ENCODE peak calls at places on chromosome 21, in six cellular contexts. Y is K562, K is HepG2, W is H1, U is GM12891, O is GM12878. P is an unnamed sample.

GRCh38 chr21:34897828-34898227 is 151.3 kb downstream of the RUNX1 start:
- DNase-seq in Y (peak), K (no peak), W (no peak), U (no peak), O (no peak), P (no peak)

GRCh38 chr21:34845521-34846213 is 176.9 kb downstream of the CLIC6 start:
- DNase-seq in Y (no peak), K (no peak), W (no peak), U (peak), O (peak), P (peak)

GRCh38 chr21:36478207-36478701 is 1.7 kb downstream of the CLDN14 start:
- DNase-seq in Y (no peak), K (no peak), W (no peak), U (no peak), O (no peak), P (no peak)

GRCh38 chr21:34593423-34593822 is 21.5 kb downstream of the RCAN1 start:
- DNase-seq in Y (no peak), K (no peak), W (no peak), U (no peak), O (no peak), P (no peak)

GRCh38 chr21:36065497-36066036 is 4.3 kb upstream of the CBR1 start:
- DNase-seq in Y (peak), K (peak), W (no peak), U (no peak), O (no peak), P (no peak)

GRCh38 chr21:18153063-18153462 is 91.6 kb upstream of the CHODL start:
- DNase-seq in Y (no peak), K (no peak), W (no peak), U (no peak), O (no peak), P (no peak)

GRCh38 chr21:20086508-20086907 is 911.7 kb upstream of the NCAM2 start:
- DNase-seq in Y (peak), K (no peak), W (no peak), U (no peak), O (no peak), P (no peak)

GRCh38 chr21:44448651-44449131 is 6.6 kb upstream of the LRRC3 start:
- DNase-seq in Y (no peak), K (peak), W (no peak), U (no peak), O (no peak), P (no peak)

GRCh38 chr21:35791541-35792335 is 268.6 kb downstream of the SETD4 start:
- DNase-seq in Y (no peak), K (no peak), W (no peak), U (no peak), O (no peak), P (no peak)

GRCh38 chr21:17461014-17461413 is 51.8 kb upstream of the CXADR start:
- DNase-seq in Y (no peak), K (no peak), W (no peak), U (no peak), O (no peak), P (no peak)

GRCh38 chr21:31041295-31042079 is 3.2 kb upstream of the KRTAP19-8 start:
- DNase-seq in Y (no peak), K (no peak), W (no peak), U (no peak), O (no peak), P (no peak)

GRCh38 chr21:34996304-34997081 is 52.6 kb downstream of the RUNX1 start:
- DNase-seq in Y (peak), K (no peak), W (no peak), U (no peak), O (no peak), P (no peak)

GRCh38 chr21:35426897-35427296 is 377.8 kb upstream of the RUNX1 start:
- DNase-seq in Y (no peak), K (no peak), W (no peak), U (no peak), O (no peak), P (no peak)

GRCh38 chr21:25639922-25640670 is 1.0 kb downstream of the JAM2 start:
- DNase-seq in Y (no peak), K (no peak), W (no peak), U (no peak), O (no peak), P (peak)

GRCh38 chr21:43825936-43826622 is 36.7 kb downstream of the RRP1 start:
- DNase-seq in Y (no peak), K (peak), W (no peak), U (peak), O (no peak), P (no peak)

GRCh38 chr21:18661842-18662241 is 258.3 kb upstream of the TMPRSS15 start:
- DNase-seq in Y (no peak), K (no peak), W (no peak), U (no peak), O (no peak), P (no peak)

GRCh38 chr21:35512321-35512720 is 463.2 kb upstream of the RUNX1 start:
- DNase-seq in Y (no peak), K (no peak), W (no peak), U (no peak), O (no peak), P (no peak)

GRCh38 chr21:26790289-26790688 is 54.9 kb downstream of the ADAMTS1 start:
- DNase-seq in Y (no peak), K (no peak), W (no peak), U (no peak), O (no peak), P (no peak)

GRCh38 chr21:26784974-26785373 is 60.2 kb downstream of the ADAMTS1 start:
- DNase-seq in Y (no peak), K (no peak), W (no peak), U (no peak), O (no peak), P (no peak)

GRCh38 chr21:26783801-26784200 is 61.4 kb downstream of the ADAMTS1 start:
- DNase-seq in Y (no peak), K (no peak), W (no peak), U (no peak), O (no peak), P (no peak)

DNA sequence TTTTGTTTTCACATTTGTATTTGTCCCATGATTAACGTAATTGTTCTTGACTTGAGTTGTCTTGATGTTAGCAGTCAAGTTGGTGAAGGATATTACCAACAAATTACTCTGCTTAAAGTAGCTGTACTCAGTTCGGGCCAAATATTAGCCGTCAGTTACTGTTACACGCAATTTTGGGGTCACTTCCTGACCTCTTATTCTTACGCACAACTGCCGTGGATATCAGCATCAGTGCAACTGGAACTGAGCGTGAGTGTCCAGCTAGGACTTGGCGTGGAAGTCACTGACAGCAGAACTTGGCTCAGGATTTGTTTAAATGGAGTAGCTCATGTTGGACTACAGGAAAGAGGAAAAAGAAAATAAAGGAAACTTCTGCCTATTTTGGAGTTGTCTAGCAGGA is 56.4 kb downstream of the ADAMTS1 start:
- DNase-seq in Y (no peak), K (no peak), W (no peak), U (no peak), O (no peak), P (no peak)
- TF ChIP-seq POLR2AphosphoS5 in Y (no peak), K (no peak), W (no peak), U (no peak), O (no peak), P (no peak)

GRCh38 chr21:15063081-15063820 is 1.5 kb downstream of the NRIP1 start:
- DNase-seq in Y (peak), K (peak), W (no peak), U (no peak), O (no peak), P (no peak)

GRCh38 chr21:15064576-15065380 is at the start of gene NRIP1:
- DNase-seq in Y (peak), K (peak), W (no peak), U (peak), O (no peak), P (peak)

GRCh38 chr21:15066231-15066577 is 1.4 kb upstream of the NRIP1 start:
- DNase-seq in Y (no peak), K (no peak), W (no peak), U (no peak), O (no peak), P (no peak)

GRCh38 chr21:15063821-15064575 is 802 bp downstream of the NRIP1 start:
- DNase-seq in Y (peak), K (no peak), W (no peak), U (no peak), O (no peak), P (no peak)

DNA sequence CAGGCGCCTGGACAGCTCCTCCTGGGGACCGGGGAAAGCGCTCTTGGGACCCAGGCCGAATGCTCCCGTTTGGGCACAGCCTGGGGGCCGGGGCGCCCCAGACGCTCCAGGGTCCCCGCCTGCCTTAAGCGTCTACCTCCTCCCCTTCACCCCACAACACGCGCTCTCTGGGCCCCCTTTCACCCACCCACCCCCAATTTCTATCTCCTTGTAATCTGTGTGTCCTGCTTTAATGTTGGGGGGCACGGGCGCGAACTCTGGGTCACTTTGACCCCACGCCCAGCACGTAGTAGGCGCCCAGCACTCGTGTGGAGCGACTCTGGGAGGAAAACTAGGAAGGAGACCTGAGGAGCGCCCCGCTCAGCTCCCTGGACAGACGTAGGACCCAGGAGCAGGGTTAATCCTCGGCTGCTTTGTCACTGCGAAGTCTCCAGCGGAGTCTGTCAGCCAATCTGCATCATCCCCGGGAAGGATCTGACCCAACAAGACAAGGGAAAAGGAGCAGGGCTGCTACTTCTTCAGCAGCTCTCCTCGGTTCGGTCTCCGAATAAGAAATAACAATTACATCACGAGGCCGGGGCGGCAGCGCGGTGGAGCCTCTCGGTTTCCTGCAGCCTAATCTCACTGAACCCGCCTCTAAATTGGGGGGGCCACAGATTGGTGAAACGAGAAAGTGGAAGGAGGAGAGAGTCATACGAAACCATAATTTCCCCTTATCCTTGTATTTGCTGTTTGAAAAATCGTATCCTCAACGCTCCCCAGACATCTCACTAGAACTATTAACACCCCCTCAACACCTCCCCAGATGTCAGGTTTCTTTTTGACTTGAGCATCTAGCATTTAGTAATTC is 806 bp upstream of the NRIP1 start:
- DNase-seq in Y (peak), K (peak), W (no peak), U (no peak), O (no peak), P (no peak)
- TF ChIP-seq POLR2A in Y (peak), K (peak), W (no peak), U (peak), O (peak), P (no peak)

DNA sequence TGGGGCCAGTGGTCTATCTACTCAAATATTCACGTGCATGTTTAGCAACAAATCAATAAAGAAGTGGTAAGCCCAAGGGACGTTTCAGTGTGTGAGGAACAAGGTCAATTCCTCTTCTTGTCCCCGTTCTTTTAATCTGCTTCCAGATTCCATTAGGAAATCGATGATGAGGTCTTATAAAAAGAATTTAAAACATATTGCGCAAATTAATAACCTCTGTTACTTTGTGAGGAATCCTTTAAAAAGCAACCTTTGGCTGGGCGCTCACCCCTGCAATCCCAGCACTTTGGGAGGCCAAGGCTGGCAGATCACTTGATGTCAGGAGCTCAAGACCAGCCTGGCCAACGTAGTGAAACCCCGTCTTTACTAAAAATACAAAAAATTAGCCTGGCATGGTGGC is 113.0 kb upstream of the TMPRSS2 start:
- DNase-seq in Y (no peak), K (no peak), W (no peak), U (no peak), O (no peak), P (no peak)
- TF ChIP-seq TAF1 in Y (no peak), K (no peak), W (no peak), U (no peak), O (no peak), P (no peak)

GRCh38 chr21:42640486-42640885 is 12.9 kb upstream of the PDE9A start:
- DNase-seq in Y (no peak), K (no peak), W (no peak), U (no peak), O (no peak), P (no peak)
- TF ChIP-seq POLR2AphosphoS5 in Y (no peak), K (no peak), W (no peak), U (no peak), O (no peak), P (no peak)

GRCh38 chr21:15730484-15731242 is 881 bp downstream of the USP25 start:
- DNase-seq in Y (no peak), K (no peak), W (no peak), U (no peak), O (no peak), P (peak)

GRCh38 chr21:15729346-15729673 is 472 bp upstream of the USP25 start:
- DNase-seq in Y (no peak), K (no peak), W (no peak), U (no peak), O (no peak), P (no peak)

GRCh38 chr21:15731243-15731613 is 1.4 kb downstream of the USP25 start:
- DNase-seq in Y (peak), K (peak), W (no peak), U (no peak), O (no peak), P (no peak)

GRCh38 chr21:15728046-15728445 is 1.7 kb upstream of the USP25 start:
- DNase-seq in Y (no peak), K (no peak), W (no peak), U (no peak), O (no peak), P (no peak)

GRCh38 chr21:15729674-15730483 is at the start of gene USP25:
- DNase-seq in Y (peak), K (peak), W (peak), U (peak), O (peak), P (peak)
- TF ChIP-seq POLR2A in Y (peak), K (peak), W (peak), U (no peak), O (peak), P (peak)

GRCh38 chr21:45965084-45965826 is 16.3 kb upstream of the COL6A1 start:
- DNase-seq in Y (no peak), K (no peak), W (no peak), U (no peak), O (no peak), P (no peak)
- TF ChIP-seq TAF1 in Y (no peak), K (no peak), W (no peak), U (no peak), O (no peak), P (no peak)

GRCh38 chr21:38905751-38906150 is 100.0 kb downstream of the ETS2 start:
- DNase-seq in Y (no peak), K (no peak), W (no peak), U (no peak), O (no peak), P (no peak)

GRCh38 chr21:38900499-38900898 is 94.8 kb downstream of the ETS2 start:
- DNase-seq in Y (no peak), K (no peak), W (no peak), U (no peak), O (no peak), P (no peak)

GRCh38 chr21:38905328-38905727 is 99.6 kb downstream of the ETS2 start:
- DNase-seq in Y (no peak), K (no peak), W (no peak), U (no peak), O (no peak), P (no peak)

GRCh38 chr21:38902608-38903445 is 97.1 kb downstream of the ETS2 start:
- DNase-seq in Y (no peak), K (no peak), W (no peak), U (no peak), O (no peak), P (no peak)

DNA sequence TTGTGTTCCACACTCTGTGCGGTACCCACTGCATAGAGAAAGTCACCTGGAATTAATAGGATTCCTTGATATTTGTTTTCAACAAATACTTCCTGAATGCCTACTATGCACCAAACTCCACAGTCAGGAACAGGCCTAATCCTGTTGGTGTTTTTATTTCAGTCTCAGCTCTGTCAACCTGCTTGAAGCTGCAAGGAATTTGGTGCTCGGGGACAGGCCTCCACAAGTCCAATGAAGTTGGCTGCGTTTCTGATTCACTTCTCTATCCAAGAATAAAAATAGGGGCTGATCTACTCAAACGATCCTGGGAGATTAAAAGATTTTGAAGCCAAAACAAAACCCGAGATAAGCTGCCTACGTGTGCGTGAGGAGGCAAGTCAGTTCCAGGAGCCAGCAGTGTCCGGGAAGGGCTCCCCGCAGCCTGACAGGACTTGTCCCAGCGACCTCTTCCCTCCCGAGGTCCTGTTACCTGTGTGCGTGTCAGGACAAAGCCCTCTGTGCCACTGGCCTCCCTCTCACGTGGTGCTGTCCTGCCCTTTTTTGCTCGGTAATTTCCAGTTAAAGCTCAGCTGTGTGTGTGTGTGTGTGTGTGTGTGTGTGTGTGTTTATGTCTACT is 98.0 kb downstream of the ETS2 start:
- DNase-seq in Y (no peak), K (no peak), W (no peak), U (no peak), O (no peak), P (no peak)
- TF ChIP-seq POLR2AphosphoS5 in Y (no peak), K (no peak), W (no peak), U (no peak), O (no peak), P (no peak)

GRCh38 chr21:45537111-45537745 is 5.0 kb downstream of the SLC19A1 start:
- DNase-seq in Y (no peak), K (no peak), W (no peak), U (no peak), O (no peak), P (no peak)

GRCh38 chr21:45536301-45537081 is 5.7 kb downstream of the SLC19A1 start:
- DNase-seq in Y (no peak), K (no peak), W (no peak), U (no peak), O (no peak), P (no peak)

GRCh38 chr21:45538381-45539045 is 3.7 kb downstream of the SLC19A1 start:
- DNase-seq in Y (no peak), K (no peak), W (no peak), U (no peak), O (no peak), P (no peak)

GRCh38 chr21:45539046-45539795 is 3.0 kb downstream of the SLC19A1 start:
- DNase-seq in Y (no peak), K (no peak), W (no peak), U (no peak), O (no peak), P (no peak)

DNA sequence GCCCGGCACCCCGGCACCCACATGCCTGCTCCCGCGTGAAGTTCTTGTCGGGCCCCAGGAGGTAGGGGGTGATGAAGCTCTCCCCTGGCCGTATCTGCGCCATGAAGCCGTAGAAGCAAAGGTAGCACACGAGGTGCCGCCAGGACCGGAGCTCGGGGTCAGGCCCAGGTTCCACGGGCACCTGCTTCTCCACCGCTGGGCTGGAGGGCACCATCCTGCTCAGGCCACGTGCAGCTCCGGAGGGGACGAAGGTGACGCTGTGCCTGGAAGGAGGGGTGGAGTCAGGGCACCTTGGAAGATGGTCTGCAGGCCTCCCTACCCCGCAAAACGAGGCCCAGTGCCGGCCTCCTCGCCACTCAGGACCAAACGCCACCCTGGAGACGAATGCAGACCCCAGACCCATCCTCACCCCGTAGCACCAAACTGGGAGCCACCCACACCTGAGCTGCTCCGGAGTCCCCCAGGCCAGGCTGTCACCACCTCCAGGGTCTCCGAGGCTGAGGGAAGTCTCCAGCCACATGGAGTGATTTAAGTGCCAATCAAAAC is 4.4 kb downstream of the SLC19A1 start:
- DNase-seq in Y (no peak), K (no peak), W (no peak), U (no peak), O (no peak), P (no peak)
- TF ChIP-seq POLR2A in Y (no peak), K (no peak), W (no peak), U (no peak), O (no peak), P (no peak)

GRCh38 chr21:32544697-32545096 is 40.6 kb downstream of the TCP10L start:
- DNase-seq in Y (no peak), K (no peak), W (no peak), U (no peak), O (no peak), P (no peak)
- TF ChIP-seq TAF1 in Y (no peak), K (no peak), W (no peak), U (no peak), O (no peak), P (no peak)